ENCODE peak calls at places on chromosomes 7 and 10, in five cellular contexts. H, I, B, T and K are unnamed samples.

GRCh38 chr10:103693070-103693811 is 162.1 kb downstream of the SH3PXD2A start:
- DNase-seq in T (no peak), H (peak), B (peak), I (no peak), K (no peak)

GRCh38 chr7:17952387-17952786 is 12.1 kb upstream of the SNX13 start:
- DNase-seq in H (no peak), B (no peak), I (no peak), T (no peak), K (no peak)

GRCh38 chr7:99860281-99861127 is 16.3 kb downstream of the OR2AE1 start:
- DNase-seq in T (peak), B (no peak), H (peak), I (peak), K (peak)

GRCh38 chr10:6182454-6183098 is 20.2 kb upstream of the PFKFB3 start:
- DNase-seq in T (no peak), H (no peak), B (no peak), I (no peak), K (no peak)

GRCh38 chr7:265998-266850 is 23.7 kb upstream of the FOXL3 start:
- DNase-seq in B (no peak), H (no peak), T (no peak), I (no peak), K (no peak)

GRCh38 chr10:127408115-127408710 is 140.9 kb upstream of the NPS start:
- DNase-seq in B (no peak), H (no peak), T (no peak), I (no peak), K (no peak)

GRCh38 chr10:23528419-23528818 is 89.5 kb downstream of the OTUD1 start:
- DNase-seq in T (no peak), I (no peak), H (no peak), B (no peak), K (no peak)

GRCh38 chr7:41696323-41696916 is 6.5 kb downstream of the INHBA start:
- DNase-seq in H (peak), T (peak), B (peak), I (no peak), K (peak)

GRCh38 chr7:157754416-157754790 is 417.6 kb downstream of the DNAJB6 start:
- DNase-seq in H (no peak), T (no peak), B (no peak), I (no peak), K (no peak)
- H3K27ac ChIP-seq in H (no peak), T (no peak), B (no peak), I (no peak), K (no peak)

GRCh38 chr7:118311121-118311803 is 86.8 kb downstream of the ANKRD7 start:
- DNase-seq in H (no peak), I (no peak), B (no peak), T (no peak), K (no peak)
- H3K27ac ChIP-seq in H (no peak), I (no peak), B (no peak), T (no peak), K (no peak)

GRCh38 chr10:132464256-132465192 is 67.5 kb downstream of the PWWP2B start:
- DNase-seq in T (peak), B (peak), H (peak), I (peak), K (peak)

GRCh38 chr10:132465193-132465888 is 68.3 kb downstream of the PWWP2B start:
- DNase-seq in T (peak), I (no peak), H (no peak), B (peak), K (peak)

GRCh38 chr10:132461683-132462231 is 64.8 kb downstream of the PWWP2B start:
- DNase-seq in I (no peak), H (no peak), T (no peak), B (peak), K (peak)

GRCh38 chr10:132462463-132463332 is 65.7 kb downstream of the PWWP2B start:
- DNase-seq in H (no peak), T (no peak), B (no peak), I (no peak), K (peak)

GRCh38 chr10:132463333-132464255 is 66.6 kb downstream of the PWWP2B start:
- DNase-seq in T (no peak), H (no peak), B (no peak), I (no peak), K (peak)
- H3K27ac ChIP-seq in T (peak), H (peak), B (no peak), I (peak), K (no peak)

DNA sequence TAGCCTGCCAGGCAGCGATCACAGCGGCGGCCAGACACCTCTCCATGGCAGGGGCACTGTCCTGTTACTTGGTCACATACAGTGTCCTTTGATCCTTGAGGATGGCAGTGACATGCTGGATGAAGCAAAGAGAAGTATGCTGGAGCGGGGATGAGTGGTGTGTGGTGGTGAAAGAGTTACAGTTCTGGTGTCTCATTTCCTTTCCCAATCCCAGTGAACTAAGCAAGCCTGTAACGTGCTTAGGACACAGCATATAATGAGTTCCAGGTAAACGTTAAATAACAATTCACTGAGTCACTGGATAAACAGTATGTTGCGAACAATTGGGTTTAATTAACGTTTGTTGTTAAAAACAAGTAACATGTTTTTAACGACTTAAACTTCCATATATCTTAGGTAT is 63.5 kb upstream of the LAMB1 start:
- DNase-seq in T (no peak), B (no peak), I (no peak), H (no peak), K (no peak)
- H3K27ac ChIP-seq in T (no peak), B (no peak), I (no peak), H (no peak), K (no peak)

DNA sequence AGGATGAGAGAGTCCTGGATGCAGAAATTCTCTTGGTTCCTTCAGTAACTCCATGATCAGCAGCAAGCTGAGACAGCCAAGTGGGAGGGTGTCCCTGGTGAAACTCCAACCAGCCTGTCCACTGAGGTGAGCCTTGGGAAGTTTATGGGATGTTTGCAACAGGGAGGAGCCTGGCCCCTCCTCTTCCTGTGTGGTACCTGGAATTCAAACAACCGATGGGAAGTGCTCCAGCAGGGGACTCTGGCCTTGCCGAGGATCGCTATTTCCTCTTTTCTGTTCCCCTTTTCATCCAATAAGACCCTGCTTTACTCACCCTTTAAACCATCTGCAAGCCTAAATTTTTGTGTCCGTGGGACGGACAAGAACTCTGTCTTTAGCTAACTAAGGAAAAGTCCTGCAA is 491.1 kb upstream of the ZMIZ1 start:
- DNase-seq in I (no peak), T (no peak), B (peak), H (no peak), K (no peak)
- H3K27ac ChIP-seq in I (no peak), T (no peak), B (no peak), H (no peak), K (no peak)

GRCh38 chr7:115479448-115479847 is 551.1 kb downstream of the TFEC start:
- DNase-seq in I (no peak), B (no peak), T (no peak), H (no peak), K (no peak)
- H3K27ac ChIP-seq in I (no peak), B (no peak), T (no peak), H (no peak), K (no peak)

DNA sequence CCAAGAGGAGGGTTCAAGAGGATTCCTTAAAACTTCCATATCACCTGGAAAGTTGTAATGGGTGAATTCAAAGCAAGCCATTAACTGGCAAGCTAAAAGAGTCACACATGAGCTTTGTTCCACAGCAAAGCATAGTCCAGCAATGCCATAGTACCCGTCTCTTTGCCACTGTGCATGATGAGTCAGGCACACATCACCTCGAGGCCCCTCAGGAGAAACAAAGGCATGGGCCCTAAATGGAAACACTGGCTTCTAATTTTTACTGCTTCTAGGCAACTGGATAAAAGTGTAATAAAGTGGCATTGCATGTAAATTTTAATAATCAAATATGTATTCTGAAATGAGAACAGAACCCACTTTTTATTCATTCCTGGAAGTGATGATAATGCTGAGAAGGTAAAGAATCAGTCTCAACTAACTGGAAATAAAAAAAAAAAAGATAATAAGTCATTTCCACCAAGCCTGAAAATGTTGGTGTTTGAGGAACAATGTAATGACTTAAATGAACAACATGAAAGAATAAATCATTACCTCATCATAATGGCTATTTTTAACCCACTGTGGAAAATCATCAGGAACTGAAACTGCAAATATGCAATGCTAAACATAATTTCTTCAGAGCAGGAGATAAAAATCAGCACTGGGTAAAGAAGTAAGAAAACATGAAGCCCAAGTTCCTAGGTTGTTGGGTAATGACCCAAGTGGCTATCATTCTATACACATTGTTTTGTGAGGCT is 104.9 kb downstream of the CDK6 start:
- DNase-seq in T (no peak), B (no peak), H (no peak), I (no peak), K (no peak)
- H3K27ac ChIP-seq in T (no peak), B (no peak), H (no peak), I (no peak), K (no peak)

DNA sequence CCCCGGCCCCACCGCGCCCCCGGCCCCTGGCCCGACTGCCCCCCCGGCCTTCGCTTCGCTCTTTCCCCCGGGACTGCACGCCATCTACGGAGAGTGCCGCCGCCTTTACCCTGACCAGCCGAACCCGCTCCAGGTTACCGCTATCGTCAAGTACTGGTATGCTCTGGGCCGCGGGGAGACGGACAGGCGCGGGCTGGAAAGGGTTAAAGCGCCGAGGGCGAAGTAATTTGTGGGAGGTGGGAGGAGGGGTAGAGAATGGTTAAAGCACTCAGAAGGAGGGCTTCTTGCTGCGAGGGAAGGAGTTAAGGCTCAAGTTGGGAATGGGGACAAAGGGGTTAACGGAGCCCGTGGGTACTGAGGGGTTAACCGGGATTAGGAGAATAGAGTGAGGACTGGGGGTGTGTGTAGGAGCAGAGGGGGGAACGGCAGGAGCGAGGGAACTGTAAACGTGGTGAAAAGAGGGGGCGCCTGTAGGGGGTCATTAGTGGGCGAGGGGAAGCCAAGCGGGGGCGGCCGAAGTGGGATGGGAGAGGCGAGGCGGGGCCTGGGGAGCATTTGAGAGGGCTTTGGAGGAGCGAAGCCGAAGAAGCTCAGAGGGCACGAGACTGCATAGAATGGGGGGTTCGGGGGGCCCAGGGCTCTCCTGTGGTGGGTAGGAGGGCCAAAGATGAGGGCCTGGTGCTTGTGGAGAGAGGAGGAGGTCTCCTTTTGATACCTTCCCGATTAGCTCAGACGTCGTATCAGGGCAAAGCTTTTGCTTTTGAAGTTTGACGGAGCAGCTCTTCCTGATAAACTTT is 605 bp downstream of the SUFU start:
- DNase-seq in H (peak), I (no peak), B (peak), T (peak), K (peak)
- H3K27ac ChIP-seq in H (peak), I (peak), B (peak), T (peak), K (peak)